ENCODE peak calls at places on chromosome 9, in five cellular contexts. I is ovary, R is A549, F is GM12878, O is tibial nerve. E is an unnamed sample.

GRCh38 chr9:84940294-84940693 is 270.8 kb downstream of the NTRK2 start:
- DNase-seq in I (no peak), R (no peak), F (no peak), O (no peak), E (no peak)

GRCh38 chr9:6443661-6444060 is 30.7 kb downstream of the UHRF2 start:
- DNase-seq in I (no peak), R (no peak), F (no peak), O (no peak), E (no peak)

GRCh38 chr9:3441197-3441816 is 84.5 kb downstream of the RFX3 start:
- DNase-seq in I (no peak), R (peak; percentile 74), F (peak; percentile 24), O (peak; percentile 18), E (no peak)

GRCh38 chr9:4984171-4984570 is 901 bp upstream of the JAK2 start:
- DNase-seq in I (no peak), R (peak; percentile 59), F (no peak), O (peak; percentile 13), E (no peak)

GRCh38 chr9:114231218-114232090 is 76.1 kb downstream of the COL27A1 start:
- DNase-seq in I (no peak), R (no peak), F (no peak), O (no peak), E (no peak)

GRCh38 chr9:13942695-13943094 is 371.2 kb downstream of the NFIB start:
- DNase-seq in I (no peak), R (peak; percentile 36), F (no peak), O (no peak), E (peak; percentile 69)

GRCh38 chr9:128886211-128886826 is 4.4 kb downstream of the LRRC8A start:
- DNase-seq in I (no peak), R (no peak), F (no peak), O (no peak), E (no peak)

GRCh38 chr9:83965350-83966208 is 14.4 kb downstream of the HNRNPK start:
- DNase-seq in I (no peak), R (peak; percentile 31), F (no peak), O (no peak), E (no peak)

GRCh38 chr9:72665421-72665820 is 144.0 kb downstream of the TMC1 start:
- DNase-seq in I (no peak), R (peak; percentile 19), F (no peak), O (no peak), E (no peak)

GRCh38 chr9:105290401-105290800 is 46.0 kb downstream of the SLC44A1 start:
- DNase-seq in I (no peak), R (no peak), F (no peak), O (no peak), E (no peak)

GRCh38 chr9:92736816-92737606 is 27.6 kb downstream of the BICD2 start:
- DNase-seq in I (no peak), R (no peak), F (no peak), O (no peak), E (no peak)

GRCh38 chr9:130927338-130927737 is 11.7 kb downstream of the FIBCD1 start:
- DNase-seq in I (no peak), R (no peak), F (no peak), O (no peak), E (no peak)

GRCh38 chr9:21657966-21658667 is 144.3 kb upstream of the MTAP start:
- DNase-seq in I (no peak), R (no peak), F (no peak), O (no peak), E (no peak)

GRCh38 chr9:8718121-8718725 is 918.6 kb upstream of the DMAC1 start:
- DNase-seq in I (no peak), R (no peak), F (no peak), O (peak; percentile 13), E (no peak)

GRCh38 chr9:136053757-136054142 is 41.3 kb downstream of the NACC2 start:
- DNase-seq in I (no peak), R (no peak), F (no peak), O (no peak), E (peak; percentile 59)

GRCh38 chr9:91843623-91844111 is 106.4 kb downstream of the ROR2 start:
- DNase-seq in I (peak; percentile 80), R (no peak), F (no peak), O (no peak), E (peak; percentile 82)

GRCh38 chr9:4334439-4334838 is 34.6 kb upstream of the GLIS3 start:
- DNase-seq in I (no peak), R (peak; percentile 79), F (no peak), O (no peak), E (no peak)

GRCh38 chr9:69122391-69123141 is 51.5 kb upstream of the TJP2 start:
- DNase-seq in I (no peak), R (no peak), F (no peak), O (no peak), E (no peak)

GRCh38 chr9:10396641-10397040 is 216.2 kb downstream of the PTPRD start:
- DNase-seq in I (no peak), R (no peak), F (no peak), O (no peak), E (no peak)

GRCh38 chr9:127741831-127742434 is 6.8 kb upstream of the TOR2A start:
- DNase-seq in I (peak; percentile 82), R (peak; percentile 81), F (no peak), O (no peak), E (no peak)

GRCh38 chr9:136625101-136626065 is 37.3 kb upstream of the EGFL7 start:
- DNase-seq in I (peak; percentile 89), R (peak; percentile 66), F (no peak), O (peak; percentile 70), E (peak; percentile 88)

GRCh38 chr9:120755827-120756434 is 37.3 kb downstream of the FBXW2 start:
- DNase-seq in I (no peak), R (peak; percentile 47), F (peak; percentile 30), O (peak; percentile 95), E (no peak)

GRCh38 chr9:119298076-119298853 is 71.0 kb downstream of the BRINP1 start:
- DNase-seq in I (no peak), R (no peak), F (no peak), O (no peak), E (no peak)

GRCh38 chr9:35757527-35758275 is 3.6 kb upstream of the MSMP start:
- DNase-seq in I (no peak), R (peak; percentile 74), F (no peak), O (no peak), E (no peak)

GRCh38 chr9:83491995-83492394 is 46.2 kb downstream of the FRMD3 start:
- DNase-seq in I (no peak), R (no peak), F (no peak), O (no peak), E (no peak)

GRCh38 chr9:112132356-112132755 is 42.7 kb downstream of the SUSD1 start:
- DNase-seq in I (no peak), R (no peak), F (no peak), O (no peak), E (no peak)

GRCh38 chr9:112137066-112137465 is 38.0 kb downstream of the SUSD1 start:
- DNase-seq in I (no peak), R (no peak), F (no peak), O (no peak), E (no peak)

GRCh38 chr9:112140936-112141335 is 34.2 kb downstream of the SUSD1 start:
- DNase-seq in I (no peak), R (no peak), F (no peak), O (no peak), E (no peak)

GRCh38 chr9:112130997-112131396 is 44.1 kb downstream of the SUSD1 start:
- DNase-seq in I (no peak), R (no peak), F (no peak), O (no peak), E (no peak)

DNA sequence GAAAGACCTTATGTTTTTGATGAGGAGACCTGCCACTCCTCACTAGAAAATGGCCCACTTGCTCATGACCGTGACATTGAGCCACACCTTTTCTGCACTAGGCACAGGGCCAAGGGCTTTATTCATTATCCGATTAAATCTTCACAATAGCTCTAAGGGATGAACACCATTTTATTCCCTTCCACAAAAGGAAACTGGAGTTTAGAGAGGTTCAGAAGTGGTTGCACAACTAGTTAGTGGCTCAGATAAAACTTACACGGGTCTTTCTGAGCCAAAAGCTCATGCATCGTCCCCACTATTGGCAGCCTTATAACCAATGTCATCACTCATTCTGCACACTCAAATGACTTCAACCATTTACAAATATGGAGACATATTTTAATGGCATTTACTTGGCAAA is 39.4 kb downstream of the SUSD1 start:
- DNase-seq in I (no peak), R (no peak), F (no peak), O (no peak), E (no peak)
- TF ChIP-seq EP300 in I (no peak), R (no peak), F (no peak), O (no peak), E (no peak)

DNA sequence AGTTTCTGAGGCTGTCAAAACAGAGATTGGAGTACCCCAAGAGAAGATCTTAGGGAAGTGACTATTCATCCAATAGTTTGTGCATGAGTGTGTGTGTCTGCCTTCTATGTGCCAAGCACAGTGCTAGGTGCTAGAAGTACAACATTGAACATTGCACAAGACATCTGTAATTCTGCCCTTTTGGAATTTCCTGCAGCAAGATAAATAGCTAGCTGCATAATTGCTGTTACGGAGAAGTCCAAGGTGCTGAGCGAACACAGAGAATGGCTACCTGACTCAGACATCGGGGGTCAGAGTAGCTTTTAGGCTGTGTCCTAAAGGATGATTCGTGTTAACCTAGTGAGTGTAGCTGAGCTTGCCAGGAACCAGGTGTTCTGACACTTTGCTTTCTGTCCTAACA is 44.8 kb downstream of the PAPPA start:
- DNase-seq in I (no peak), R (no peak), F (no peak), O (no peak), E (no peak)
- TF ChIP-seq EP300 in I (no peak), R (no peak), F (no peak), O (no peak), E (no peak)

GRCh38 chr9:133875131-133875530 is 117.0 kb downstream of the VAV2 start:
- DNase-seq in I (no peak), R (no peak), F (no peak), O (no peak), E (no peak)

GRCh38 chr9:133874659-133875058 is 117.5 kb downstream of the VAV2 start:
- DNase-seq in I (no peak), R (no peak), F (no peak), O (no peak), E (no peak)

GRCh38 chr9:133876144-133876543 is 116.0 kb downstream of the VAV2 start:
- DNase-seq in I (no peak), R (no peak), F (no peak), O (no peak), E (no peak)

GRCh38 chr9:133873006-133873780 is 118.9 kb downstream of the VAV2 start:
- DNase-seq in I (no peak), R (no peak), F (no peak), O (no peak), E (no peak)

DNA sequence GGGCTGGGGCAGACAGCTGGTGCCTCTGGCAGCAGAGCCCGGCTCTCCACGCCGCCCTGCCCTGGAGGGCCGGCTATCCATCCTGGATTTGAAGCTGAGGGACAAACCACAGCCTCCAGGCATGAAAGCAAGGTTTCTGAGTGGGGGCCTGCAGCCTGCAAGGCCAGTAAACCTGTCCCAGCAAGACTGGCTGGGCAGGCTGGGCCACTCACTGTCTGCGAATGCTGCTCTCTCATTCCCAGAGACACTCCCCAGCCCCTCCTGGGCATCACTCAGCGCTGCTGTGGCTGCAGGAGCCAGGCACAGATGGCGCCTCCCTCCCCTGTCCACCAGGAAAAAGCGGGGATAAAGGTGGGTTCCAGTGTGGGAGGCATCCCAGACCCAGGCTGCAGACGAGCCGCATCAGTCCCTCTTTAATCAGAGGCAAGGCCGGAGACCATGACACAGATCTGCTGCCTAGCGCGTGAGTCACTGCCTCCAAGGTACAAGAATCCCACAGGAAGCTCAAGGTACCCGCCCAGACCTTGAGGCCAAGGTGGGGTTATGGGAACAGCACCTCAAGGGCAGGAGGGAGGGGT is 118.0 kb downstream of the VAV2 start:
- DNase-seq in I (no peak), R (peak; percentile 91), F (no peak), O (no peak), E (no peak)
- TF ChIP-seq EP300 in I (no peak), R (peak; percentile 48), F (no peak), O (no peak), E (no peak)

GRCh38 chr9:124412228-124412575 is 3.0 kb downstream of the PSMB7 start:
- DNase-seq in I (no peak), R (no peak), F (no peak), O (no peak), E (no peak)
- TF ChIP-seq EP300 in I (no peak), R (no peak), F (no peak), O (no peak), E (no peak)